ENCODE peak calls at places on chromosome 20, in seven cellular contexts. J is left ventricle myocardium inferior, Y is putamen, N is HuH-7, F is left cardiac atrium, Q is C1 segment of cervical spinal cord, U is AG08395. G is an unnamed sample.

GRCh38 chr20:17971571-17972013 is 2.8 kb downstream of the MGME1 start:
- DNase-seq in F (no peak), N (peak), J (no peak), Y (no peak), U (peak), Q (no peak), G (no peak)

GRCh38 chr20:49768204-49769124 is 44.2 kb upstream of the SLC9A8 start:
- DNase-seq in F (peak), U (peak), J (no peak), N (peak), Y (no peak), Q (no peak), G (no peak)

GRCh38 chr20:9415426-9415825 is 99.0 kb upstream of the LAMP5 start:
- DNase-seq in U (no peak), Y (no peak), J (no peak), N (no peak), Q (no peak), F (no peak), G (no peak)

GRCh38 chr20:10171864-10172751 is 46.5 kb upstream of the SNAP25 start:
- DNase-seq in N (peak), Q (no peak), Y (peak), J (no peak), F (peak), U (peak), G (no peak)

GRCh38 chr20:40637176-40637575 is 51.9 kb downstream of the MAFB start:
- DNase-seq in Q (no peak), Y (no peak), F (no peak), J (no peak), N (no peak), U (no peak), G (no peak)

GRCh38 chr20:10221022-10221421 is 2.4 kb downstream of the SNAP25 start:
- DNase-seq in F (no peak), Q (no peak), N (no peak), Y (no peak), U (no peak), J (no peak), G (no peak)

GRCh38 chr20:36266189-36266588 is 29.9 kb downstream of the AAR2 start:
- DNase-seq in N (no peak), J (no peak), F (no peak), Y (no peak), Q (no peak), U (no peak), G (no peak)

GRCh38 chr20:43781215-43781614 is 54.4 kb upstream of the GTSF1L start:
- DNase-seq in Q (no peak), F (no peak), Y (no peak), J (no peak), U (no peak), N (no peak), G (no peak)

GRCh38 chr20:17940447-17940971 is 28.1 kb downstream of the SNX5 start:
- DNase-seq in N (no peak), Q (no peak), J (no peak), U (no peak), Y (no peak), F (no peak), G (no peak)

GRCh38 chr20:38935285-38935684 is 9.1 kb downstream of the FAM83D start:
- DNase-seq in Q (no peak), N (no peak), F (no peak), U (peak), J (no peak), Y (no peak), G (no peak)

GRCh38 chr20:17938889-17939619 is 29.5 kb downstream of the SNX5 start:
- DNase-seq in J (peak), U (peak), F (peak), Q (peak), Y (peak), N (peak), G (no peak)

GRCh38 chr20:13839421-13840092 is 54.7 kb downstream of the NDUFAF5 start:
- DNase-seq in N (no peak), J (no peak), Y (no peak), U (peak), Q (no peak), F (no peak), G (no peak)

GRCh38 chr20:48897298-48898044 is 24.0 kb upstream of the ARFGEF2 start:
- DNase-seq in J (no peak), N (no peak), Q (no peak), F (no peak), U (peak), Y (no peak), G (peak)

GRCh38 chr20:13220194-13220856 is 749 bp upstream of the ISM1 start:
- DNase-seq in U (peak), Y (no peak), F (peak), Q (no peak), N (peak), J (peak), G (no peak)

GRCh38 chr20:35908007-35908406 is 46.3 kb downstream of the SCAND1 start:
- DNase-seq in Q (no peak), F (no peak), N (no peak), J (no peak), Y (no peak), U (no peak), G (no peak)

GRCh38 chr20:23832775-23833508 is 6.4 kb upstream of the CST2 start:
- DNase-seq in N (no peak), F (no peak), Q (no peak), U (peak), Y (no peak), J (no peak), G (no peak)

GRCh38 chr20:50141811-50142561 is 11.5 kb downstream of the PEDS1 start:
- DNase-seq in Y (no peak), J (no peak), N (no peak), U (no peak), F (peak), Q (no peak), G (no peak)

GRCh38 chr20:23147964-23148720 is 62.0 kb upstream of the CD93 start:
- DNase-seq in Y (no peak), U (peak), F (peak), Q (no peak), N (no peak), J (no peak), G (no peak)

GRCh38 chr20:48180039-48180438 is 394.8 kb upstream of the SULF2 start:
- DNase-seq in N (no peak), U (no peak), F (no peak), Y (no peak), Q (no peak), J (no peak), G (no peak)